ENCODE peak calls at places on chromosomes 16 and 17, in seven cellular contexts. J is activated CD4-positive, alpha-beta T cell treated with anti-CD3 and anti-CD28 coated beads for 48 hours; W is stimulated activated CD8-positive, alpha-beta memory T cell treated with anti-CD3 and anti-CD28 coated beads, Interleukin-15, amount 100 ng/mL, for 1 hour; E is fibroblast of mammary gland; D is heart left ventricle; R is tibial artery; O is stimulated activated CD4-positive, alpha-beta T cell treated with anti-CD3 and anti-CD28 coated beads, Interleukin-15, amount 100 ng/mL, for 48 hours. L is an unnamed sample.

GRCh38 chr17:49525831-49526741 is 31.0 kb downstream of the NGFR start:
- DNase-seq in O (no peak), J (no peak), E (no peak), W (no peak), D (no peak), R (peak), L (no peak)

GRCh38 chr16:1509307-1510221 is 16.4 kb downstream of the TELO2 start:
- DNase-seq in E (no peak), R (peak), D (peak), O (no peak), J (no peak), W (no peak), L (no peak)

GRCh38 chr17:17661134-17661533 is 20.1 kb upstream of the RAI1 start:
- DNase-seq in D (no peak), J (no peak), W (no peak), E (no peak), R (no peak), O (no peak), L (no peak)

GRCh38 chr17:14276535-14277250 is 24.2 kb upstream of the HS3ST3B1 start:
- DNase-seq in W (no peak), O (no peak), R (no peak), D (no peak), E (no peak), J (no peak), L (no peak)

GRCh38 chr17:17779015-17779611 is 57.7 kb downstream of the SREBF1 start:
- DNase-seq in O (no peak), W (no peak), E (no peak), J (no peak), R (peak), D (peak), L (no peak)

GRCh38 chr17:48051706-48052486 is 3.7 kb downstream of the NFE2L1 start:
- DNase-seq in E (peak), W (no peak), O (no peak), J (no peak), D (peak), R (peak), L (peak)

GRCh38 chr16:35186045-35186759 is 1726.8 kb downstream of the TP53TG3F start:
- DNase-seq in O (no peak), J (no peak), W (no peak), D (no peak), R (no peak), E (no peak), L (no peak)

GRCh38 chr17:44959821-44960523 is 8.1 kb downstream of the C1QL1 start:
- DNase-seq in J (no peak), E (no peak), D (no peak), R (no peak), W (no peak), O (no peak), L (no peak)

GRCh38 chr16:11781773-11782172 is 15.3 kb downstream of the ZC3H7A start:
- DNase-seq in D (no peak), R (no peak), O (no peak), J (no peak), W (no peak), E (no peak), L (no peak)

GRCh38 chr16:65375651-65376050 is 253.8 kb upstream of the CDH11 start:
- DNase-seq in O (no peak), E (peak), R (no peak), W (no peak), J (no peak), D (no peak), L (peak)

GRCh38 chr17:7262192-7263070 is at the start of gene CLDN7:
- DNase-seq in J (no peak), W (no peak), R (no peak), D (no peak), E (no peak), O (no peak), L (no peak)

GRCh38 chr16:67942200-67942509 is 1.8 kb downstream of the LCAT start:
- DNase-seq in R (no peak), D (no peak), O (no peak), J (peak), E (peak), W (no peak), L (peak)

GRCh38 chr16:57668259-57668563 is at the start of gene ADGRG3:
- DNase-seq in J (no peak), D (no peak), R (no peak), E (no peak), W (no peak), O (no peak), L (no peak)

GRCh38 chr17:31416503-31416923 is 25.0 kb downstream of the RAB11FIP4 start:
- DNase-seq in W (no peak), R (no peak), O (no peak), E (no peak), D (no peak), J (no peak), L (no peak)

GRCh38 chr16:46629331-46629843 is 8.2 kb upstream of the SHCBP1 start:
- DNase-seq in O (no peak), D (no peak), R (no peak), J (no peak), W (no peak), E (peak), L (peak)

GRCh38 chr16:11576427-11577289 is 10.1 kb downstream of the LITAF start:
- DNase-seq in J (no peak), E (no peak), O (no peak), W (no peak), D (no peak), R (no peak), L (no peak)

GRCh38 chr17:50020841-50021599 is 26.0 kb upstream of the DLX3 start:
- DNase-seq in R (no peak), O (no peak), J (no peak), E (no peak), D (no peak), W (no peak), L (no peak)

GRCh38 chr16:50458694-50459271 is 89.4 kb upstream of the NKD1 start:
- DNase-seq in J (no peak), D (no peak), E (no peak), O (no peak), R (peak), W (no peak), L (no peak)

GRCh38 chr17:59837362-59838195 is 55.2 kb downstream of the TUBD1 start:
- DNase-seq in E (peak), D (peak), W (no peak), O (peak), J (peak), R (peak), L (peak)

GRCh38 chr16:89924298-89924924 is 1.3 kb downstream of the TUBB3 start:
- DNase-seq in J (peak), E (peak), W (no peak), R (no peak), D (no peak), O (no peak), L (peak)

GRCh38 chr17:79017546-79017945 is 6.4 kb upstream of the C1QTNF1 start:
- DNase-seq in O (no peak), W (no peak), J (no peak), E (no peak), R (peak), D (no peak), L (no peak)

GRCh38 chr17:45971698-45972141 is 27.3 kb upstream of the STH start:
- DNase-seq in E (no peak), R (no peak), J (no peak), O (no peak), D (no peak), W (no peak), L (no peak)

GRCh38 chr17:10125761-10126553 is 72.4 kb downstream of the GAS7 start:
- DNase-seq in O (no peak), J (no peak), D (no peak), R (no peak), W (no peak), E (peak), L (no peak)

GRCh38 chr17:70636517-70637133 is 467.3 kb downstream of the KCNJ2 start:
- DNase-seq in O (no peak), J (peak), E (peak), D (no peak), W (no peak), R (no peak), L (peak)

GRCh38 chr17:82704886-82705285 is 6.4 kb upstream of the RAB40B start:
- DNase-seq in J (no peak), R (no peak), D (no peak), O (no peak), E (no peak), W (no peak), L (no peak)

GRCh38 chr17:39943702-39944392 is 16.3 kb downstream of the LRRC3C start:
- DNase-seq in D (no peak), O (no peak), W (no peak), J (no peak), R (no peak), E (no peak), L (no peak)

GRCh38 chr17:80110927-80111701 is 9.7 kb downstream of the GAA start:
- DNase-seq in W (no peak), R (no peak), J (no peak), O (no peak), D (no peak), E (no peak), L (no peak)

GRCh38 chr16:13186813-13187212 is 285.4 kb downstream of the SHISA9 start:
- DNase-seq in D (no peak), O (no peak), J (no peak), W (no peak), E (peak), R (no peak), L (no peak)

GRCh38 chr17:7394452-7395191 is at the start of gene PLSCR3:
- DNase-seq in W (peak), D (peak), O (peak), E (peak), R (peak), J (peak), L (peak)

GRCh38 chr17:30908717-30909420 is 2.8 kb upstream of the TEFM start:
- DNase-seq in R (no peak), W (no peak), J (no peak), D (no peak), O (no peak), E (no peak), L (no peak)

GRCh38 chr17:17419621-17420020 is 57.2 kb upstream of the MED9 start:
- DNase-seq in J (no peak), W (no peak), O (no peak), E (no peak), R (peak), D (peak), L (no peak)

GRCh38 chr17:78828470-78829185 is 12.0 kb downstream of the USP36 start:
- DNase-seq in D (no peak), W (no peak), E (peak), J (peak), R (no peak), O (no peak), L (peak)

GRCh38 chr17:77907497-77908120 is 50.9 kb upstream of the TNRC6C start:
- DNase-seq in E (no peak), R (no peak), J (no peak), W (no peak), D (no peak), O (no peak), L (no peak)

GRCh38 chr17:72033311-72033710 is 87.5 kb upstream of the SOX9 start:
- DNase-seq in D (no peak), O (no peak), W (no peak), J (no peak), E (no peak), R (no peak), L (no peak)

GRCh38 chr16:50520451-50521245 is 27.5 kb upstream of the NKD1 start:
- DNase-seq in R (no peak), O (no peak), J (no peak), W (no peak), E (no peak), D (peak), L (no peak)

GRCh38 chr17:78301821-78302213 is 58.1 kb downstream of the SOCS3 start:
- DNase-seq in E (no peak), D (no peak), R (no peak), J (no peak), O (no peak), W (no peak), L (no peak)

GRCh38 chr16:15949210-15950166 is at the start of gene ABCC1:
- DNase-seq in J (peak), O (no peak), D (peak), E (no peak), R (no peak), W (no peak), L (no peak)

GRCh38 chr17:72090108-72090507 is 30.7 kb upstream of the SOX9 start:
- DNase-seq in E (no peak), W (no peak), D (no peak), O (no peak), R (no peak), J (no peak), L (no peak)

L was measured in astrocyte of the spinal cord.